ENCODE peak calls at places on chromosomes 13 and 19, in six cellular contexts. T is activated CD4-positive, alpha-beta T cell treated with anti-CD3 and anti-CD28 coated beads, Interleukin-2, amount 50 U/mL, for 1 hour; K is frontal cortex; Q is KG1; E is DMS 273 treated with DMSO at 0.1 percent for 48 hours; U is left cardiac atrium. V is an unnamed sample.

GRCh38 chr19:16373989-16374388 is 49.4 kb downstream of the KLF2 start:
- DNase-seq in T (no peak), K (no peak), Q (no peak), E (no peak), U (no peak), V (no peak)

GRCh38 chr13:36030670-36031331 is 100.4 kb downstream of the DCLK1 start:
- DNase-seq in T (no peak), K (no peak), Q (no peak), E (no peak), U (peak; percentile 34), V (no peak)

GRCh38 chr19:16320987-16321386 is 3.6 kb upstream of the KLF2 start:
- DNase-seq in T (no peak), K (no peak), Q (no peak), E (no peak), U (no peak), V (no peak)

GRCh38 chr13:33383724-33384577 is 98.4 kb upstream of the STARD13 start:
- DNase-seq in T (no peak), K (no peak), Q (no peak), E (no peak), U (no peak), V (no peak)

GRCh38 chr13:41678320-41678719 is 221.0 kb downstream of the RGCC start:
- DNase-seq in T (no peak), K (no peak), Q (no peak), E (no peak), U (no peak), V (no peak)

GRCh38 chr13:23715762-23716235 is 145.6 kb downstream of the TNFRSF19 start:
- DNase-seq in T (no peak), K (no peak), Q (no peak), E (no peak), U (no peak), V (no peak)

GRCh38 chr13:39803156-39803555 is 147.7 kb downstream of the COG6 start:
- DNase-seq in T (no peak), K (no peak), Q (no peak), E (no peak), U (no peak), V (no peak)

GRCh38 chr13:40660270-40660669 is 6.2 kb downstream of the FOXO1 start:
- DNase-seq in T (no peak), K (no peak), Q (no peak), E (no peak), U (no peak), V (no peak)

GRCh38 chr19:16208064-16208759 is 10.5 kb downstream of the AP1M1 start:
- DNase-seq in T (no peak), K (no peak), Q (no peak), E (no peak), U (no peak), V (no peak)

GRCh38 chr19:3687774-3688706 is 12.2 kb downstream of the PIP5K1C start:
- DNase-seq in T (peak; percentile 30), K (no peak), Q (no peak), E (no peak), U (no peak), V (peak; percentile 26)

GRCh38 chr19:5718579-5719273 is 1.2 kb downstream of the LONP1 start:
- DNase-seq in T (no peak), K (peak; percentile 9), Q (peak; percentile 11), E (no peak), U (no peak), V (no peak)

GRCh38 chr13:37735293-37735692 is 134.3 kb downstream of the TRPC4 start:
- DNase-seq in T (no peak), K (no peak), Q (no peak), E (no peak), U (no peak), V (no peak)

GRCh38 chr13:74243637-74244526 is 109.7 kb upstream of the KLF12 start:
- DNase-seq in T (no peak), K (no peak), Q (no peak), E (no peak), U (no peak), V (no peak)

GRCh38 chr13:76397413-76397812 is 488.8 kb downstream of the KCTD12 start:
- DNase-seq in T (no peak), K (no peak), Q (no peak), E (no peak), U (no peak), V (no peak)

GRCh38 chr19:16619456-16619855 is 8.5 kb downstream of the MED26 start:
- DNase-seq in T (no peak), K (no peak), Q (no peak), E (no peak), U (no peak), V (no peak)

GRCh38 chr19:58492265-58492664 is 16.1 kb downstream of the ZNF446 start:
- DNase-seq in T (no peak), K (no peak), Q (no peak), E (no peak), U (no peak), V (no peak)

GRCh38 chr13:44758595-44759221 is 182.6 kb upstream of the TSC22D1 start:
- DNase-seq in T (no peak), K (no peak), Q (no peak), E (no peak), U (no peak), V (no peak)

GRCh38 chr19:14530005-14530348 is 583 bp downstream of the TECR start:
- DNase-seq in T (peak; percentile 40), K (no peak), Q (no peak), E (no peak), U (no peak), V (no peak)

GRCh38 chr13:93227280-93227905 is 786 bp downstream of the GPC6 start:
- DNase-seq in T (no peak), K (peak; percentile 21), Q (no peak), E (peak; percentile 34), U (peak; percentile 25), V (peak; percentile 66)

GRCh38 chr19:13463296-13463695 is 43.0 kb downstream of the CACNA1A start:
- DNase-seq in T (no peak), K (no peak), Q (no peak), E (no peak), U (no peak), V (no peak)

GRCh38 chr13:31007392-31007791 is 74.9 kb downstream of the TEX26 start:
- DNase-seq in T (no peak), K (no peak), Q (no peak), E (no peak), U (no peak), V (no peak)

GRCh38 chr13:113972451-113973217 is 1.2 kb downstream of the C13orf46 start:
- DNase-seq in T (no peak), K (no peak), Q (no peak), E (no peak), U (peak; percentile 20), V (no peak)

GRCh38 chr19:28706693-28707092 is 506.3 kb downstream of the UQCRFS1 start:
- DNase-seq in T (no peak), K (no peak), Q (no peak), E (no peak), U (no peak), V (no peak)

GRCh38 chr19:50669319-50670101 is 20.3 kb downstream of the C19orf81 start:
- DNase-seq in T (peak; percentile 34), K (no peak), Q (peak; percentile 18), E (no peak), U (no peak), V (no peak)

GRCh38 chr13:31824705-31825512 is 85.6 kb downstream of the RXFP2 start:
- DNase-seq in T (no peak), K (no peak), Q (no peak), E (no peak), U (no peak), V (no peak)

GRCh38 chr19:8530061-8530679 is 16.2 kb upstream of the ZNF414 start:
- DNase-seq in T (no peak), K (no peak), Q (no peak), E (no peak), U (no peak), V (no peak)

GRCh38 chr13:74306496-74306895 is 172.3 kb upstream of the KLF12 start:
- DNase-seq in T (no peak), K (no peak), Q (no peak), E (no peak), U (no peak), V (no peak)

GRCh38 chr19:38142176-38143035 is 81.6 kb downstream of the DPF1 start:
- DNase-seq in T (peak; percentile 29), K (peak; percentile 65), Q (no peak), E (peak; percentile 13), U (peak; percentile 62), V (peak; percentile 26)

GRCh38 chr13:113744197-113745000 is 14.6 kb upstream of the TMEM255B start:
- DNase-seq in T (no peak), K (no peak), Q (no peak), E (no peak), U (no peak), V (peak; percentile 95)

GRCh38 chr13:110944121-110944967 is 29.5 kb upstream of the ANKRD10 start:
- DNase-seq in T (peak; percentile 6), K (no peak), Q (no peak), E (no peak), U (no peak), V (no peak)

GRCh38 chr13:32761472-32761871 is 175.2 kb downstream of the PDS5B start:
- DNase-seq in T (no peak), K (no peak), Q (no peak), E (no peak), U (no peak), V (no peak)

V was measured in NCI-H2171.